ENCODE peak calls at places on chromosomes 2 and 18, in seven cellular contexts. W is breast epithelium; N is mucosa of descending colon; E is psoas muscle; L is cardiac muscle cell; A is neural progenitor cell; P is CD8-positive, alpha-beta memory T cell. Q is an unnamed sample.

GRCh38 chr2:129902731-129903585 is 76.5 kb upstream of the RAB6C start:
- DNase-seq in A (no peak), N (no peak), L (no peak), W (no peak), P (no peak), E (no peak), Q (no peak)

GRCh38 chr18:59848002-59848401 is 51.8 kb upstream of the PMAIP1 start:
- DNase-seq in N (no peak), L (no peak), A (no peak), E (no peak), P (no peak), W (no peak), Q (no peak)

GRCh38 chr2:216426166-216426777 is 14.0 kb downstream of the SMARCAL1 start:
- DNase-seq in A (no peak), E (no peak), N (no peak), W (no peak), P (no peak), L (no peak), Q (peak)

GRCh38 chr18:12766986-12767433 is 64.2 kb downstream of the PSMG2 start:
- DNase-seq in W (no peak), A (peak), E (no peak), N (no peak), L (peak), P (no peak), Q (no peak)

GRCh38 chr2:201171259-201171814 is 11.6 kb upstream of the CASP10 start:
- DNase-seq in L (no peak), N (no peak), A (no peak), P (no peak), W (no peak), E (no peak), Q (no peak)

GRCh38 chr2:221255862-221256261 is 316.2 kb downstream of the EPHA4 start:
- DNase-seq in W (no peak), N (no peak), E (no peak), P (no peak), L (no peak), A (peak), Q (no peak)

GRCh38 chr18:48781041-48781989 is 169.4 kb downstream of the SMAD7 start:
- DNase-seq in P (no peak), W (no peak), N (peak), L (peak), A (peak), E (peak), Q (peak)

GRCh38 chr2:38375711-38376345 is 1.2 kb downstream of the ATL2 start:
- DNase-seq in N (no peak), A (peak), P (peak), L (no peak), E (peak), W (no peak), Q (peak)

GRCh38 chr2:17918789-17919188 is 40.3 kb downstream of the KCNS3 start:
- DNase-seq in N (no peak), A (peak), W (no peak), E (no peak), P (no peak), L (peak), Q (no peak)

GRCh38 chr2:46325178-46325928 is 28.1 kb downstream of the EPAS1 start:
- DNase-seq in L (no peak), A (no peak), P (no peak), W (no peak), E (no peak), N (no peak), Q (no peak)

GRCh38 chr2:235532307-235532706 is 38.5 kb downstream of the AGAP1 start:
- DNase-seq in L (no peak), E (no peak), A (no peak), N (no peak), P (no peak), W (no peak), Q (no peak)

GRCh38 chr2:202720226-202720625 is 85.5 kb downstream of the FAM117B start:
- DNase-seq in P (no peak), W (no peak), N (no peak), A (no peak), L (no peak), E (no peak), Q (no peak)

GRCh38 chr2:202717598-202718310 is 83.0 kb downstream of the FAM117B start:
- DNase-seq in E (no peak), W (no peak), L (no peak), A (no peak), N (no peak), P (no peak), Q (no peak)

GRCh38 chr2:202718614-202719013 is 83.8 kb downstream of the FAM117B start:
- DNase-seq in W (no peak), N (no peak), P (no peak), L (no peak), A (no peak), E (no peak), Q (peak)

GRCh38 chr2:202716114-202716718 is 81.4 kb downstream of the FAM117B start:
- DNase-seq in W (no peak), P (no peak), E (no peak), A (no peak), L (no peak), N (no peak), Q (no peak)

GRCh38 chr2:202716953-202717597 is 82.3 kb downstream of the FAM117B start:
- DNase-seq in A (no peak), N (no peak), P (no peak), W (no peak), E (no peak), L (no peak), Q (no peak)
- H3K4me3 ChIP-seq in A (no peak), N (no peak), P (no peak), W (no peak), E (no peak), L (no peak), Q (no peak)

DNA sequence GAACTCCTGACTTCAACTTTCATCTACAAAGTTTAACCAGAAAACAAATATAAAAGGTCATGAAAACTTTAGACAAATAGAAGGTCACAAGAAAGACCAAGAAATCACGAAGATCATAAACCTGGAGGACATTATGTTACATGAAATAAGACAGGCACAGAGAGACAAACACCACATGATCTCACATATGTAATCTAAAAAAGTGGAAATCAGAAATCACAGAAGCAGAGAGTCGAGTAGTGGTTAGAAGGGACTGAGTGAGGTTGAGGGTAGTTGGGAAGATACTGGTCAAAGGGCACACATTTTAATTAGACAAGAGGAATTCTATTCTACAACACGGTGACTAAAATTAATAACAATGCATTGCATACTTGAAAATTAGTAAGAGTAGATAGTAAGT is 1.4 kb downstream of the GCFC2 start:
- DNase-seq in P (no peak), A (no peak), E (no peak), W (no peak), L (no peak), N (no peak), Q (peak)
- H3K4me3 ChIP-seq in P (no peak), A (peak), E (peak), W (no peak), L (peak), N (no peak), Q (peak)

GRCh38 chr2:45180033-45180746 is 170.9 kb upstream of the SIX2 start:
- DNase-seq in A (no peak), W (no peak), L (no peak), P (no peak), N (no peak), E (no peak), Q (peak)

GRCh38 chr2:45178854-45179253 is 169.6 kb upstream of the SIX2 start:
- DNase-seq in N (no peak), E (no peak), A (no peak), W (no peak), P (no peak), L (no peak), Q (peak)

GRCh38 chr2:45178359-45178758 is 169.1 kb upstream of the SIX2 start:
- DNase-seq in P (no peak), E (no peak), W (no peak), A (no peak), N (no peak), L (no peak), Q (no peak)

GRCh38 chr2:45182667-45183620 is 173.7 kb upstream of the SIX2 start:
- DNase-seq in L (no peak), P (no peak), E (no peak), W (no peak), A (no peak), N (no peak), Q (peak)

GRCh38 chr2:45180784-45181183 is 171.5 kb upstream of the SIX2 start:
- DNase-seq in W (no peak), N (no peak), P (no peak), A (no peak), L (no peak), E (no peak), Q (peak)
- H3K4me3 ChIP-seq in W (no peak), N (no peak), P (no peak), A (no peak), L (no peak), E (no peak), Q (no peak)

GRCh38 chr2:125561302-125561701 is 1094.7 kb upstream of the GYPC start:
- DNase-seq in P (no peak), A (no peak), E (no peak), N (peak), L (no peak), W (no peak), Q (no peak)

GRCh38 chr2:125567100-125567499 is 1088.9 kb upstream of the GYPC start:
- DNase-seq in E (no peak), N (no peak), P (no peak), A (no peak), W (no peak), L (no peak), Q (no peak)

GRCh38 chr2:125566422-125566821 is 1089.5 kb upstream of the GYPC start:
- DNase-seq in N (no peak), A (no peak), L (no peak), W (no peak), P (no peak), E (no peak), Q (no peak)

GRCh38 chr2:125562924-125563323 is 1093.0 kb upstream of the GYPC start:
- DNase-seq in E (no peak), W (no peak), A (no peak), L (no peak), P (no peak), N (peak), Q (no peak)

DNA sequence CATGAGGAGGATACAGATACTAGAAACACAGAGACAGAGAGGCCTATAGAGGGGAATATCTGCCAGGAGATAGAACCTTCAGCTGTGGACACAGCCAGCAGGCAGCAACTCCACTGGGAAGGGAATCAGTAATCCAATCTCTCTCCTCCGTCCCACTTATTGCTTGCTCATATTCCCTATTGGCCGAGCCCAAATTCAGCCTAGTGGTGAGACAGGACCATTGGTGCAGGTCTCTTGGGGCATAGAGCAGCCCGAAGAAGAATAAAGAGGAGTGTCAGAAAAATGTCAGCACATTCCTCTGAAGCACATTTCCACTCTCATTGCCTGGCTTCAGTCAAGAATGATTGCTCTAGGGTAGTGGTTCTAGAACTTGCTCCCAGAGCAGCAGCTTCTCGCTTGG is 1091.5 kb upstream of the GYPC start:
- DNase-seq in W (no peak), N (no peak), L (no peak), P (no peak), E (no peak), A (no peak), Q (no peak)
- H3K4me3 ChIP-seq in W (no peak), N (no peak), L (no peak), P (no peak), E (no peak), A (no peak), Q (no peak)

GRCh38 chr2:239625913-239626734 is 225.3 kb upstream of the HDAC4 start:
- DNase-seq in L (no peak), P (no peak), N (no peak), A (no peak), E (no peak), W (no peak), Q (no peak)
- H3K4me3 ChIP-seq in L (no peak), P (peak), N (no peak), A (no peak), E (no peak), W (no peak), Q (no peak)

GRCh38 chr18:55485666-55486065 is 102.3 kb downstream of the TCF4 start:
- DNase-seq in N (no peak), L (no peak), A (no peak), P (no peak), E (no peak), W (no peak), Q (peak)

GRCh38 chr18:55479656-55480420 is 108.2 kb downstream of the TCF4 start:
- DNase-seq in L (no peak), P (no peak), W (no peak), E (no peak), A (no peak), N (no peak), Q (no peak)

GRCh38 chr18:55484773-55485172 is 103.2 kb downstream of the TCF4 start:
- DNase-seq in L (no peak), E (no peak), P (no peak), N (no peak), W (no peak), A (no peak), Q (no peak)

GRCh38 chr18:55486936-55487335 is 101.1 kb downstream of the TCF4 start:
- DNase-seq in E (no peak), W (no peak), P (no peak), A (no peak), N (no peak), L (no peak), Q (no peak)

DNA sequence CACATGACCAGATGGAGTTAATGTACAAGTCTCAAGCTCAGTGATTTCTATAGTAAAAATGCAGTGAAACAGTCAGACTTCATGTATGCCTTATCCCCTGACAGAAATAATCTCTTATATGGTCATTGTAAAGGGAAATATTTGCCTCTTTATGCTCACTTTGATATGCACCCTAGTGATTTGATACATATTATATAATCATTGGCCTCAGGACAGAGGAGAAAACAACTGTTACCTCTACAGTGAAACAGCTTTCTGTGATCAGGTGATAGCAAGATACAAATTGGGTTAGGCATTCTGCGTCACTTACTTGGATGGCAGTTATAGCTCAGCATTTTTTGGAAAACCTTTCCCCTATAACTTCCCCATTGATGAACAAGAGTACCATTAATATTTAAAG is 104.5 kb downstream of the TCF4 start:
- DNase-seq in E (no peak), A (no peak), N (no peak), W (no peak), L (no peak), P (no peak), Q (no peak)
- H3K4me3 ChIP-seq in E (no peak), A (no peak), N (no peak), W (no peak), L (no peak), P (no peak), Q (no peak)

GRCh38 chr2:45000921-45001628 is 8.2 kb downstream of the SIX2 start:
- DNase-seq in W (no peak), A (peak), P (no peak), E (peak), N (no peak), L (peak), Q (no peak)

GRCh38 chr2:45004569-45005181 is 4.6 kb downstream of the SIX2 start:
- DNase-seq in E (peak), L (peak), W (no peak), N (no peak), A (peak), P (no peak), Q (no peak)

GRCh38 chr2:45003586-45004568 is 5.4 kb downstream of the SIX2 start:
- DNase-seq in E (no peak), L (peak), P (no peak), A (peak), N (no peak), W (no peak), Q (no peak)

GRCh38 chr2:45001629-45002385 is 7.4 kb downstream of the SIX2 start:
- DNase-seq in A (peak), L (no peak), N (no peak), P (no peak), E (no peak), W (no peak), Q (no peak)

DNA sequence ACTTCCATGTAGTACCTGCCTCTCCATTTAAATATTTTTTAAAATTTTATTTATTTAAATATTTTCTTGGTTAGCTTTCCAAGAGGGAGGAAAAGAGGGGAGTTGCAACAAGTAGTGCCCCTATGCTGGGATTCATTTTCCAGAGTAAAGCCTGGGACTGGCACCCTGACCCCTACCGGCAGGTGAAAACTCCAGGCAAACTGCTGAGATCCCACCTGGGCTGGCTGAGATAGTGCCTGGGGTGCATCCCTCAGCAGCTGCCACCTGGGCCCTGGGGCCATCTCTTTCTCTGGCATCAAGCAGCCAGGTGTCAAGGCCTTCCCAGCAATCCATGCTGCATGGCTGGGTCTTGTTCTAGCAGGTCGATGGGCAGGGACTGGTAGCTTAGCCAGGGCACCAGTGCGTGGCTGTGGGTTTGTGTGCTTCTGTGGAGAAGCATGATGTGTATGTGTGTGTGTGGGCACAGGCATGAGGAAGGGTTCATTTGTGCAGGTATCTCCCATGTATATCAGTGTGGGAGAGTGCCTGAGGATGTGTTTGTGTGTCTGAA is 6.5 kb downstream of the SIX2 start:
- DNase-seq in E (no peak), W (no peak), P (no peak), L (no peak), A (no peak), N (no peak), Q (no peak)
- H3K4me3 ChIP-seq in E (no peak), W (no peak), P (no peak), L (no peak), A (no peak), N (no peak), Q (no peak)

GRCh38 chr2:118185210-118186109 is 97.2 kb downstream of the INSIG2 start:
- DNase-seq in N (peak), P (peak), W (peak), L (peak), A (peak), E (peak), Q (peak)

GRCh38 chr2:118186858-118187254 is 98.6 kb downstream of the INSIG2 start:
- DNase-seq in L (no peak), W (no peak), N (no peak), E (no peak), P (no peak), A (no peak), Q (no peak)

GRCh38 chr2:118190365-118190916 is 102.2 kb downstream of the INSIG2 start:
- DNase-seq in N (no peak), E (no peak), L (no peak), P (no peak), W (no peak), A (no peak), Q (no peak)

GRCh38 chr2:118186110-118186857 is 98.0 kb downstream of the INSIG2 start:
- DNase-seq in E (peak), P (peak), N (peak), L (peak), A (peak), W (peak), Q (peak)
- H3K4me3 ChIP-seq in E (peak), P (peak), N (peak), L (peak), A (peak), W (peak), Q (peak)

Q was measured in fibroblast of the aortic adventitia.